ENCODE peak calls at places on chromosomes 4 and X, in five cellular contexts. One of them, this sample, is unnamed.

GRCh38 chr4:150381671-150382427 is 200.1 kb upstream of the MAB21L2 start:
- DNase-seq in fibroblast of lung: peak
- DNase-seq in hepatocyte: no peak
- DNase-seq in astrocyte: peak
- DNase-seq in PC-3: no peak
- DNase-seq in this sample: peak

GRCh38 chrX:107559506-107559905 is 68.8 kb upstream of the PRPS1 start:
- DNase-seq in hepatocyte: no peak
- DNase-seq in astrocyte: no peak
- DNase-seq in PC-3: no peak
- DNase-seq in fibroblast of lung: peak
- DNase-seq in this sample: no peak

GRCh38 chr4:95929448-95930064 is 89.7 kb downstream of the PDHA2 start:
- DNase-seq in PC-3: peak
- DNase-seq in fibroblast of lung: no peak
- DNase-seq in astrocyte: peak
- DNase-seq in hepatocyte: no peak
- DNase-seq in this sample: peak

GRCh38 chr4:1310796-1311715 is 21.4 kb downstream of the MAEA start:
- DNase-seq in PC-3: no peak
- DNase-seq in fibroblast of lung: no peak
- DNase-seq in hepatocyte: no peak
- DNase-seq in astrocyte: no peak
- DNase-seq in this sample: no peak

GRCh38 chrX:55119712-55120111 is 30.9 kb downstream of the PAGE2 start:
- DNase-seq in astrocyte: no peak
- DNase-seq in PC-3: peak
- DNase-seq in fibroblast of lung: peak
- DNase-seq in hepatocyte: no peak
- DNase-seq in this sample: no peak

GRCh38 chr4:78356251-78356650 is 195.3 kb upstream of the ANXA3 start:
- DNase-seq in astrocyte: peak
- DNase-seq in fibroblast of lung: peak
- DNase-seq in PC-3: no peak
- DNase-seq in hepatocyte: no peak
- DNase-seq in this sample: no peak

GRCh38 chrX:1170243-1170642 is 42.2 kb downstream of the CRLF2 start:
- DNase-seq in hepatocyte: peak
- DNase-seq in astrocyte: no peak
- DNase-seq in fibroblast of lung: no peak
- DNase-seq in PC-3: no peak
- DNase-seq in this sample: no peak

GRCh38 chr4:188986271-188986689 is 847.0 kb downstream of the TRIML1 start:
- DNase-seq in hepatocyte: no peak
- DNase-seq in PC-3: peak
- DNase-seq in astrocyte: peak
- DNase-seq in fibroblast of lung: peak
- DNase-seq in this sample: no peak

GRCh38 chrX:118577041-118577440 is 81.4 kb downstream of the DOCK11 start:
- DNase-seq in hepatocyte: no peak
- DNase-seq in fibroblast of lung: no peak
- DNase-seq in PC-3: no peak
- DNase-seq in astrocyte: no peak
- DNase-seq in this sample: no peak

GRCh38 chrX:26032141-26032917 is 105.8 kb upstream of the MAGEB18 start:
- DNase-seq in hepatocyte: no peak
- DNase-seq in astrocyte: no peak
- DNase-seq in fibroblast of lung: peak
- DNase-seq in PC-3: no peak
- DNase-seq in this sample: no peak

GRCh38 chr4:124710911-124711310 is 1.6 kb downstream of the ANKRD50 start:
- DNase-seq in hepatocyte: peak
- DNase-seq in fibroblast of lung: peak
- DNase-seq in PC-3: no peak
- DNase-seq in astrocyte: no peak
- DNase-seq in this sample: no peak

GRCh38 chrX:47245156-47245555 is 12.3 kb downstream of the USP11 start:
- DNase-seq in PC-3: no peak
- DNase-seq in astrocyte: no peak
- DNase-seq in fibroblast of lung: no peak
- DNase-seq in hepatocyte: no peak
- DNase-seq in this sample: no peak

GRCh38 chr4:14176613-14177012 is 549.1 kb upstream of the BOD1L1 start:
- DNase-seq in astrocyte: no peak
- DNase-seq in fibroblast of lung: no peak
- DNase-seq in hepatocyte: no peak
- DNase-seq in PC-3: no peak
- DNase-seq in this sample: no peak

GRCh38 chrX:48498374-48498809 is 10.4 kb upstream of the PORCN start:
- DNase-seq in hepatocyte: no peak
- DNase-seq in astrocyte: peak
- DNase-seq in fibroblast of lung: peak
- DNase-seq in PC-3: peak
- DNase-seq in this sample: no peak

GRCh38 chrX:15563056-15563455 is 37.7 kb downstream of the ACE2 start:
- DNase-seq in fibroblast of lung: no peak
- DNase-seq in astrocyte: no peak
- DNase-seq in hepatocyte: no peak
- DNase-seq in PC-3: no peak
- DNase-seq in this sample: no peak

GRCh38 chr4:98828801-98829200 is 100.1 kb downstream of the EIF4E start:
- DNase-seq in PC-3: peak
- DNase-seq in astrocyte: no peak
- DNase-seq in fibroblast of lung: peak
- DNase-seq in hepatocyte: no peak
- DNase-seq in this sample: peak

GRCh38 chr4:4384837-4385236 is 2.1 kb upstream of the NSG1 start:
- DNase-seq in hepatocyte: no peak
- DNase-seq in PC-3: peak
- DNase-seq in astrocyte: no peak
- DNase-seq in fibroblast of lung: no peak
- DNase-seq in this sample: peak

GRCh38 chr4:2793578-2793919 is 664 bp downstream of the SH3BP2 start:
- DNase-seq in fibroblast of lung: peak
- DNase-seq in hepatocyte: peak
- DNase-seq in astrocyte: peak
- DNase-seq in PC-3: peak
- DNase-seq in this sample: peak

GRCh38 chr4:304987-305680 is at the start of gene ZNF732:
- DNase-seq in hepatocyte: no peak
- DNase-seq in astrocyte: peak
- DNase-seq in fibroblast of lung: peak
- DNase-seq in PC-3: no peak
- DNase-seq in this sample: peak

GRCh38 chrX:77949840-77950239 is 19.6 kb downstream of the PGAM4 start:
- DNase-seq in hepatocyte: no peak
- DNase-seq in astrocyte: no peak
- DNase-seq in PC-3: no peak
- DNase-seq in fibroblast of lung: no peak
- DNase-seq in this sample: no peak

GRCh38 chr4:25098964-25099843 is 61.0 kb downstream of the SEPSECS start:
- DNase-seq in astrocyte: peak
- DNase-seq in hepatocyte: peak
- DNase-seq in fibroblast of lung: peak
- DNase-seq in PC-3: peak
- DNase-seq in this sample: no peak

GRCh38 chr4:37002625-37003024 is 241.9 kb upstream of the NWD2 start:
- DNase-seq in fibroblast of lung: no peak
- DNase-seq in astrocyte: no peak
- DNase-seq in PC-3: no peak
- DNase-seq in hepatocyte: no peak
- DNase-seq in this sample: no peak

GRCh38 chrX:50100188-50100587 is 100.6 kb downstream of the AKAP4 start:
- DNase-seq in PC-3: peak
- DNase-seq in astrocyte: no peak
- DNase-seq in hepatocyte: peak
- DNase-seq in fibroblast of lung: no peak
- DNase-seq in this sample: peak

GRCh38 chr4:38610844-38611550 is 53.0 kb upstream of the KLF3 start:
- DNase-seq in astrocyte: no peak
- DNase-seq in PC-3: no peak
- DNase-seq in fibroblast of lung: no peak
- DNase-seq in hepatocyte: no peak
- DNase-seq in this sample: no peak

GRCh38 chrX:40806511-40807220 is 71.3 kb upstream of the MED14 start:
- DNase-seq in hepatocyte: no peak
- DNase-seq in PC-3: peak
- DNase-seq in fibroblast of lung: peak
- DNase-seq in astrocyte: peak
- DNase-seq in this sample: no peak

GRCh38 chrX:40727093-40727492 is 8.2 kb downstream of the MED14 start:
- DNase-seq in fibroblast of lung: no peak
- DNase-seq in hepatocyte: no peak
- DNase-seq in astrocyte: no peak
- DNase-seq in PC-3: no peak
- DNase-seq in this sample: no peak

GRCh38 chrX:81174286-81174685 is 27.4 kb downstream of the HMGN5 start:
- DNase-seq in astrocyte: peak
- DNase-seq in PC-3: peak
- DNase-seq in fibroblast of lung: peak
- DNase-seq in hepatocyte: peak
- DNase-seq in this sample: peak

GRCh38 chr4:120801171-120801758 is 121.3 kb downstream of the PRDM5 start:
- DNase-seq in astrocyte: peak
- DNase-seq in fibroblast of lung: peak
- DNase-seq in PC-3: no peak
- DNase-seq in hepatocyte: peak
- DNase-seq in this sample: no peak

GRCh38 chrX:136176399-136176825 is 29.1 kb downstream of the FHL1 start:
- DNase-seq in PC-3: peak
- DNase-seq in fibroblast of lung: peak
- DNase-seq in hepatocyte: peak
- DNase-seq in astrocyte: peak
- DNase-seq in this sample: no peak

GRCh38 chr4:182179751-182180150 is 63.5 kb upstream of the TENM3 start:
- DNase-seq in fibroblast of lung: no peak
- DNase-seq in PC-3: no peak
- DNase-seq in astrocyte: no peak
- DNase-seq in hepatocyte: no peak
- DNase-seq in this sample: no peak

GRCh38 chr4:27176400-27176799 is 315.8 kb downstream of the STIM2 start:
- DNase-seq in hepatocyte: peak
- DNase-seq in fibroblast of lung: peak
- DNase-seq in PC-3: peak
- DNase-seq in astrocyte: peak
- DNase-seq in this sample: peak

GRCh38 chr4:40514409-40515025 is 115.1 kb downstream of the RBM47 start:
- DNase-seq in PC-3: peak
- DNase-seq in fibroblast of lung: no peak
- DNase-seq in astrocyte: no peak
- DNase-seq in hepatocyte: peak
- DNase-seq in this sample: no peak
- H2AFZ ChIP-seq in PC-3: no peak
- H2AFZ ChIP-seq in fibroblast of lung: no peak
- H2AFZ ChIP-seq in astrocyte: no peak
- H2AFZ ChIP-seq in hepatocyte: no peak
- H2AFZ ChIP-seq in this sample: no peak

DNA sequence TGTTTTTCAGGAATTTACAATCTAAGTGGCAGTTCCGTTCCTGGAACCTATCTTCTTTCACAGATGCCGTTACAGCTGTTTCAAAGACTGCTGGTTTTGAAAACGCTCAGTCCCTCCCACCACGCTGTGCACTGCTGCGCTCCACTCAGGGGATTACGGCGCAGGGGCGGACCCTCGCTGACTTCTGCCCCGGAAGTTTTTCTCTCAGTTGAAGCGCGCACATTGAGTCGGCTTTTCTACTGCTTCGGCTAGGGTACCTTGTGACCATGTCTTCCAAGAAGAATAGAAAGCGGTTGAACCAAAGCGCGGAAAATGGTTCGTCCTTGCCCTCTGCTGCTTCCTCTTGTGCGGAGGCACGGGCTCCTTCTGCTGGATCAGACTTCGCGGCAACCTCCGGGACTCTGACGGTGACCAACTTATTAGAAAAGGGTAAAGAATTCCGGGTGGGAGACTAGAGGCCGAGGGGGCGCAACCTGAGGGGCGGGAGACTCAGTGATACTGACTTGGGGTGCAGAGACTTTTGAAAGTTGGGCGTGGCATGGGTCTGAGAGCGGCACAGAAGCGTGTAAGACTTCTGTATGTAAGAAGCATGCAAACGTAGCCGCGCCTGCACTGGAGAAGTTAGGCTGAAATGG is 597 bp upstream of the NUDT6 start:
- DNase-seq in hepatocyte: peak
- DNase-seq in PC-3: peak
- DNase-seq in astrocyte: peak
- DNase-seq in fibroblast of lung: peak
- DNase-seq in this sample: peak
- H2AFZ ChIP-seq in hepatocyte: peak
- H2AFZ ChIP-seq in PC-3: peak
- H2AFZ ChIP-seq in astrocyte: peak
- H2AFZ ChIP-seq in fibroblast of lung: peak
- H2AFZ ChIP-seq in this sample: peak

GRCh38 chr4:40234519-40235039 is 37.7 kb downstream of the RHOH start:
- DNase-seq in hepatocyte: no peak
- DNase-seq in fibroblast of lung: no peak
- DNase-seq in astrocyte: no peak
- DNase-seq in PC-3: no peak
- DNase-seq in this sample: no peak

GRCh38 chr4:40233227-40233626 is 36.4 kb downstream of the RHOH start:
- DNase-seq in hepatocyte: no peak
- DNase-seq in PC-3: no peak
- DNase-seq in fibroblast of lung: no peak
- DNase-seq in astrocyte: no peak
- DNase-seq in this sample: no peak

GRCh38 chr4:40228497-40229365 is 31.9 kb downstream of the RHOH start:
- DNase-seq in astrocyte: no peak
- DNase-seq in PC-3: peak
- DNase-seq in hepatocyte: no peak
- DNase-seq in fibroblast of lung: no peak
- DNase-seq in this sample: peak

GRCh38 chr4:40231464-40231863 is 34.6 kb downstream of the RHOH start:
- DNase-seq in fibroblast of lung: no peak
- DNase-seq in hepatocyte: no peak
- DNase-seq in astrocyte: no peak
- DNase-seq in PC-3: no peak
- DNase-seq in this sample: no peak

DNA sequence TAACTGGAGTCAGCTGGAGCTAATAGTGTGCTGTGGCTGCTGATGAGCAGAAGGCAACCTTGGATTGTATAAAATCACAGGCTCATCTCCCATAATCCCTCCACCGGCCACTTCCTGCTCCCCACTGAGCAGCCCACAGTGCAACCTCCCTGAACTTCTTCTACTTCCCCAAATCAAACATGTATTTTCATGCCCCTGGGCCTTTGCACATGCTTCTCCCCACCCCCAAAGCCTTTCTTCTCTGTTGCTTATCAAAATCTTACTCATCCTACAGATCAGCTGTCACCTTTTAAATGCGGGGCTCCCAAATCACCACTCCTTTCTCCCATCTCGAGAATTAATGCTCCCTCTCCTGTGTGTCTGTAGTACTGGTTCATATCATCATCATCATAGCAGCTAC is 35.8 kb downstream of the RHOH start:
- DNase-seq in astrocyte: no peak
- DNase-seq in hepatocyte: no peak
- DNase-seq in fibroblast of lung: no peak
- DNase-seq in PC-3: no peak
- DNase-seq in this sample: no peak
- H2AFZ ChIP-seq in astrocyte: no peak
- H2AFZ ChIP-seq in hepatocyte: no peak
- H2AFZ ChIP-seq in fibroblast of lung: no peak
- H2AFZ ChIP-seq in PC-3: no peak
- H2AFZ ChIP-seq in this sample: no peak

GRCh38 chrX:32873786-32874185 is 337.6 kb downstream of the DMD start:
- DNase-seq in fibroblast of lung: no peak
- DNase-seq in hepatocyte: no peak
- DNase-seq in PC-3: no peak
- DNase-seq in astrocyte: no peak
- DNase-seq in this sample: no peak
- H2AFZ ChIP-seq in fibroblast of lung: no peak
- H2AFZ ChIP-seq in hepatocyte: no peak
- H2AFZ ChIP-seq in PC-3: no peak
- H2AFZ ChIP-seq in astrocyte: no peak
- H2AFZ ChIP-seq in this sample: no peak

This sample was measured in GM23338.